ENCODE peak calls at places on chromosomes 3 and 15, in nine cellular contexts. G, E, C, A, D, U, V, B and F are unnamed samples.

GRCh38 chr3:194537732-194538247 is 51.0 kb upstream of the ATP13A3 start:
- DNase-seq in G (no peak), E (peak; percentile 35), C (no peak), A (no peak), D (peak; percentile 67), U (no peak), V (peak; percentile 38), B (no peak), F (no peak)

GRCh38 chr3:138361561-138361971 is 13.2 kb downstream of the MRAS start:
- DNase-seq in G (no peak), E (no peak), C (no peak), A (peak; percentile 92), D (no peak), U (no peak), V (no peak), B (no peak), F (no peak)

GRCh38 chr15:64045774-64046346 is 425 bp downstream of the DAPK2 start:
- DNase-seq in G (no peak), E (no peak), C (no peak), A (peak; percentile 78), D (no peak), U (no peak), V (no peak), B (peak; percentile 72), F (peak; percentile 27)

GRCh38 chr3:10352146-10352911 is 31.4 kb upstream of the SEC13 start:
- DNase-seq in G (no peak), E (peak; percentile 77), C (no peak), A (peak; percentile 39), D (peak; percentile 25), U (no peak), V (no peak), B (no peak), F (no peak)

GRCh38 chr3:25992606-25993005 is 202.7 kb downstream of the OXSM start:
- DNase-seq in G (no peak), E (no peak), C (no peak), A (no peak), D (no peak), U (no peak), V (no peak), B (no peak), F (no peak)

GRCh38 chr3:67819447-67819846 is 165.0 kb upstream of the SUCLG2 start:
- DNase-seq in G (no peak), E (no peak), C (no peak), A (no peak), D (no peak), U (no peak), V (no peak), B (no peak), F (no peak)

GRCh38 chr3:125151916-125152315 is 60.6 kb downstream of the SLC12A8 start:
- DNase-seq in G (no peak), E (no peak), C (no peak), A (no peak), D (peak; percentile 22), U (no peak), V (no peak), B (no peak), F (no peak)

GRCh38 chr15:64982472-64982871 is 7.2 kb downstream of the SPG21 start:
- DNase-seq in G (no peak), E (peak; percentile 74), C (no peak), A (no peak), D (no peak), U (no peak), V (no peak), B (no peak), F (no peak)

DNA sequence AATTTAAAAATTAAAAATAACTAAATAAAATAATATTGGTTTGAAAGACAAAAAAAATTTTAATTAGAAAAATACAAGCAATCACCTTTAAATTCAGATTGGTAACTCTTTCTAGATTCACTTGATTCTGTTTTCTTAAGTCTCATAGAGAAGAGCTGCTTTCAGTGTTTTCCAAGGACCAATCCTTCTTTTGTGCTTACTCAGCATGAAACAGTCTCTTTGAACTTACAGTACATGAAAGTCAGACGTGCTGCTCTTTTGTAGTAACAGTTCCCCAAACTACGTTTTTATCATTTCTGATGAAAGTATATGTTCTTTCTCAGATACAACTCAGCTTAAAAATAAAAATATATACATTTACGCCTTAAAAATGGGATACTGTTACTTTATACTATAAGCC is 171.9 kb upstream of the CCDC54 start:
- DNase-seq in G (no peak), E (no peak), C (no peak), A (no peak), D (no peak), U (no peak), V (no peak), B (no peak), F (no peak)
- TF ChIP-seq CTCF in G (no peak), E (no peak), C (no peak), A (no peak), D (no peak), U (no peak), V (no peak), B (no peak), F (no peak)

DNA sequence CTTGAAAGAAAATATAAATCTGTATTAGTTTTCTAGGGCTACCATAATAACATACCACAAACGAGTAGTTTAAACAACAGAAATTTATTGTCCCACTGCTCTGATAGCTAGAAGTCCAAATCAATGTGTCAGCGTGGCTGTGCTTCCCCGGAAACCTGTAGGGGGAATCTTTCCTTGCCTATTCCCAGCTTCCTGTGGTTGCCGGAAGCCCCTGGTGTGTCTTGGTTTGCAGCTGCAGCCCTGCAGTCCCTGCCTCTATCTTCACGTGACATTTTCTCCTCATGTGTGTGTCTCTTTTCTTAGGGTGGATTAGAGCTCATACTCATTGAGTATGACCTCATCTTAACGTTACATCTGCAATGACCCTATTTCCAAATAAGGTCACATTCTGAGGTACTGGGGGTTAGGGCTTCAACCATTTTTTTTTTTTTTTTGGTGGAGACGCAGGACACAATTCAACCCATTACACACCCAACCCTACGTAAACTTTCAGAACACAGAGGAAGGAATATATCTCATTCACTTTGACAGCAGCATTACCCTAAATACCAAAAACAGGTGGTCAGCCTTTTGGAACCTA is 88.8 kb downstream of the RYK start:
- DNase-seq in G (no peak), E (no peak), C (no peak), A (no peak), D (no peak), U (no peak), V (no peak), B (no peak), F (no peak)
- TF ChIP-seq CTCF in G (no peak), E (peak; percentile 2), C (no peak), A (no peak), D (no peak), U (no peak), V (no peak), B (no peak), F (no peak)

GRCh38 chr3:147355104-147355854 is 51.1 kb downstream of the ZIC4 start:
- DNase-seq in G (no peak), E (no peak), C (no peak), A (no peak), D (no peak), U (no peak), V (no peak), B (no peak), F (no peak)

GRCh38 chr3:147356145-147356908 is 50.0 kb downstream of the ZIC4 start:
- DNase-seq in G (no peak), E (no peak), C (no peak), A (no peak), D (no peak), U (no peak), V (no peak), B (no peak), F (no peak)

GRCh38 chr3:147359177-147360062 is 46.9 kb downstream of the ZIC4 start:
- DNase-seq in G (no peak), E (no peak), C (no peak), A (no peak), D (no peak), U (no peak), V (no peak), B (no peak), F (peak; percentile 48)

GRCh38 chr3:147358144-147358992 is 48.0 kb downstream of the ZIC4 start:
- DNase-seq in G (no peak), E (no peak), C (no peak), A (no peak), D (no peak), U (no peak), V (no peak), B (no peak), F (no peak)

DNA sequence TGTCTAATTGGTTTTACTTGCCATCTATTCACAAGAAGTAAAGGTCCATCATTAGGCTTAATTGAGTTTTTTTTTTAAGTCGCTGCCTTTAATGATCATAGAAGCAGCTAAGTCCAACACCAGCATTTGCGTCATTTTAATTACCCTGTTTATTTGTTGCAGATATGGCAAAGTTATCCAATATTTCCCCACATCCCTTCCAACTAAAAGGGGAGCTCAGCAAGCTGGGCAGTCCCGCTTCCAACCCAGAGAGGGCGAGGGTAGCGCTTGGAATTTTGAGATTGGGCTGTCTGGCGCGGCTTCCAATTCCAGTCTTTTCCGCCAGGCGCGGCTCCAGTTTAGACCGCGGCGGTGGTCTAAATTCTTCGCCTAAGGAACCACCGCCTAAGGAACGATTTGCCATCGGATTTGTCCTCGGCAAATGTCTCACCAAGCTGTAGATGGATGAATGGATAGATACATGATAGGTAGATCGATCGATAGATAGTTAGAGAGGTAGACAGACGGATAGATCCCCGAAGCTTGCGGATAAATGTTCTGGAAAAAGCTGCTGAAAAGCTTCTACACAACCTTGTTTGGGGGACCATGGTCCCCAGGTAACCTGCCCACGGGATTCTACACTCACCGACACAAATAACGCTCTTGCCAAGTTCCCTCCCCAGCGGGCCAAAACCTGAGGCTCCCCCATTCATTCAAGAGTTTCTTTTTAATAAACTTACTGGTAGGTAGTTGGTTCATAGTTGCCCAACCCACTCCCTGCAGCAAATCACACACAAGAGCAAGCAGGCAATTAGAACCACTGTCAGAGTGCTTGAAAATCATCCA is 49.2 kb downstream of the ZIC4 start:
- DNase-seq in G (no peak), E (peak; percentile 3), C (no peak), A (no peak), D (no peak), U (no peak), V (no peak), B (no peak), F (peak; percentile 60)
- TF ChIP-seq CTCF in G (no peak), E (peak; percentile 23), C (no peak), A (no peak), D (peak; percentile 24), U (no peak), V (no peak), B (no peak), F (peak; percentile 48)

GRCh38 chr15:70451861-70452653 is 311.3 kb downstream of the UACA start:
- DNase-seq in G (no peak), E (no peak), C (no peak), A (peak; percentile 66), D (no peak), U (no peak), V (no peak), B (no peak), F (peak; percentile 56)

GRCh38 chr15:70447511-70447910 is 315.8 kb downstream of the UACA start:
- DNase-seq in G (no peak), E (no peak), C (no peak), A (peak; percentile 54), D (no peak), U (no peak), V (no peak), B (no peak), F (no peak)

GRCh38 chr15:70449311-70450141 is 313.8 kb downstream of the UACA start:
- DNase-seq in G (no peak), E (no peak), C (no peak), A (no peak), D (no peak), U (no peak), V (no peak), B (no peak), F (no peak)

GRCh38 chr15:70447927-70448698 is 315.2 kb downstream of the UACA start:
- DNase-seq in G (no peak), E (no peak), C (no peak), A (peak; percentile 67), D (no peak), U (no peak), V (no peak), B (no peak), F (no peak)

DNA sequence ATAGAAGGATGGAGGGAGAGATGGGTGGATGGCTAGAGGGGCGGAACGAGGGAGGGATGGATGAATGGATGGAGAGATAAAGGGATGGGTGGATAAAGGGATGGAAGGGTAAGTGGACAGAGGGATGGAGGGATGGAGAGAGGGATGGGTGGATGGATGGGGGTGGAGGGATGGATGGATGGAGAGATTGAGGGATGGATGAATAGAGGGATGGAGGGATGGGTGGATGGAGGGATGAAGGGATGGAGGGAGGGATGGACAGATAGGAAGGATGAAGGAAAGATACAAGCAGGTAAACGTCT is 313.3 kb downstream of the UACA start:
- DNase-seq in G (no peak), E (no peak), C (no peak), A (no peak), D (no peak), U (no peak), V (no peak), B (no peak), F (no peak)
- TF ChIP-seq CTCF in G (no peak), E (no peak), C (no peak), A (no peak), D (no peak), U (no peak), V (no peak), B (no peak), F (no peak)